ENCODE peak calls at places on chromosomes 4 and X, in seven cellular contexts. V is GM23338, J is H9, E is WTC11, U is GM12865, A is fibroblast of pulmonary artery, L is progenitor cell of endocrine pancreas. M is an unnamed sample.

GRCh38 chr4:911871-912490 is 20.1 kb downstream of the GAK start:
- DNase-seq in U (no peak), A (no peak), J (no peak), L (no peak), V (no peak), E (peak; percentile 10), M (no peak)

GRCh38 chrX:1355131-1355799 is 18.7 kb downstream of the IL3RA start:
- DNase-seq in L (no peak), J (peak; percentile 80), V (peak; percentile 48), E (peak; percentile 63), U (no peak), A (no peak), M (no peak)

GRCh38 chr4:24456431-24456830 is 127.9 kb downstream of the DHX15 start:
- DNase-seq in L (no peak), A (no peak), E (no peak), U (no peak), J (no peak), V (no peak), M (no peak)

GRCh38 chrX:103630171-103630511 is 1.4 kb downstream of the TCEAL1 start:
- DNase-seq in J (no peak), U (no peak), V (no peak), A (no peak), E (no peak), L (no peak), M (no peak)

GRCh38 chr4:30714408-30715031 is 5.6 kb upstream of the PCDH7 start:
- DNase-seq in J (peak; percentile 55), E (peak; percentile 70), V (peak; percentile 88), L (no peak), A (peak; percentile 77), U (peak; percentile 28), M (no peak)

GRCh38 chr4:8643441-8643840 is 50.9 kb downstream of the CPZ start:
- DNase-seq in U (no peak), A (no peak), V (no peak), J (no peak), E (no peak), L (no peak), M (no peak)

GRCh38 chr4:13527192-13527982 is 16.9 kb downstream of the NKX3-2 start:
- DNase-seq in E (no peak), A (no peak), J (no peak), L (no peak), V (no peak), U (no peak), M (no peak)

GRCh38 chrX:50747471-50747900 is 66.5 kb downstream of the SHROOM4 start:
- DNase-seq in U (peak; percentile 10), E (peak; percentile 17), V (peak; percentile 49), L (no peak), A (no peak), J (no peak), M (no peak)

GRCh38 chrX:54325077-54325476 is 32.8 kb downstream of the WNK3 start:
- DNase-seq in E (no peak), L (no peak), J (no peak), A (no peak), V (no peak), U (no peak), M (no peak)

GRCh38 chr4:113405874-113406722 is 355.4 kb downstream of the CAMK2D start:
- DNase-seq in A (no peak), V (no peak), E (no peak), U (no peak), L (no peak), J (no peak), M (no peak)

GRCh38 chrX:93985621-93986020 is 311.6 kb downstream of the FAM133A start:
- DNase-seq in U (no peak), E (no peak), L (no peak), V (no peak), J (no peak), A (no peak), M (no peak)

GRCh38 chr4:22129454-22130075 is 181.0 kb upstream of the KCNIP4 start:
- DNase-seq in J (peak; percentile 76), V (peak; percentile 84), U (peak; percentile 33), L (no peak), A (peak; percentile 70), E (peak; percentile 66), M (no peak)

GRCh38 chrX:38805294-38806053 is 4.2 kb downstream of the MID1IP1 start:
- DNase-seq in E (peak; percentile 25), V (peak; percentile 42), J (peak; percentile 29), L (peak; percentile 11), A (peak; percentile 85), U (peak; percentile 70), M (peak; percentile 22)

GRCh38 chr4:100540156-100540555 is 22.3 kb upstream of the EMCN start:
- DNase-seq in L (no peak), E (no peak), A (no peak), J (no peak), U (peak; percentile 26), V (no peak), M (no peak)

GRCh38 chrX:55593296-55593695 is 29.9 kb upstream of the FOXR2 start:
- DNase-seq in J (no peak), V (no peak), L (no peak), U (no peak), A (no peak), E (no peak), M (no peak)

GRCh38 chr4:105401278-105401677 is 72.6 kb downstream of the PPA2 start:
- DNase-seq in U (no peak), E (no peak), L (no peak), V (no peak), J (no peak), A (no peak), M (no peak)

GRCh38 chrX:103845165-103845653 is 13.2 kb upstream of the RAB9B start:
- DNase-seq in A (peak; percentile 86), V (peak; percentile 75), E (peak; percentile 69), J (peak; percentile 72), L (peak; percentile 19), U (peak; percentile 59), M (no peak)

GRCh38 chr4:145681956-145682355 is 2.0 kb downstream of the C4orf51 start:
- DNase-seq in U (no peak), V (no peak), E (no peak), L (no peak), A (no peak), J (no peak), M (no peak)

GRCh38 chr4:128606173-128606572 is 203.3 kb upstream of the JADE1 start:
- DNase-seq in J (no peak), E (no peak), A (peak; percentile 33), U (no peak), V (no peak), L (no peak), M (no peak)

GRCh38 chr4:89598602-89599001 is 238.4 kb downstream of the SNCA start:
- DNase-seq in U (peak; percentile 18), E (no peak), A (peak; percentile 29), J (no peak), V (peak; percentile 53), L (no peak), M (no peak)

GRCh38 chr4:153468587-153468986 is 2.4 kb downstream of the TMEM131L start:
- DNase-seq in U (peak; percentile 93), E (no peak), A (no peak), V (no peak), J (no peak), L (no peak), M (no peak)

GRCh38 chrX:105221374-105221773 is 880 bp upstream of the TEX13A start:
- DNase-seq in L (no peak), E (no peak), A (no peak), J (no peak), V (no peak), U (no peak), M (no peak)

GRCh38 chrX:47579537-47579936 is 2.7 kb upstream of the TIMP1 start:
- DNase-seq in U (peak; percentile 52), E (no peak), J (no peak), L (no peak), A (peak; percentile 83), V (no peak), M (no peak)

DNA sequence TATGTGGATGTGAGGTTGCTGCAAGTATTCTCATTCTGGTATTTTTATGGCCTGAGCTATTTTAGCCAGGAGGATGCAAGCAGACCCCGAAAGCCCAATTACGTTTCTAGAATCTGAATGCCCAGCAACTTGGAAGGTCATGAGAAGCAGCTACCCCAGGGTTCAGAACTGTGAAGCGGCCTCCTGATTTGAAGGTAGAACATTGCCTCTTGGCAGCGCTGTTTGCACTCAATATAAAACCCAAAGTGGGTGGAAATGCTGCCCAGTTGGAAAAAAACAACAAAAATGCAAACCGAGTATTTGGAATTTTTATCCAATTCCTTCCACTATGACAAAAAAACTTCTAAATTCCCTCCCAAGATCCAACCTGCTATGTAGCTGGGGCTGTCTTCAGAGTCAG is 103.4 kb upstream of the RBPJ start:
- DNase-seq in E (no peak), V (no peak), A (no peak), J (no peak), U (no peak), L (no peak), M (no peak)
- TF ChIP-seq CTCF in E (no peak), V (no peak), A (no peak), J (no peak), U (no peak), L (no peak), M (no peak)

GRCh38 chr4:149296503-149296902 is 519.1 kb downstream of the IQCM start:
- DNase-seq in V (peak; percentile 5), L (no peak), A (peak; percentile 4), E (no peak), J (no peak), U (no peak), M (no peak)
- TF ChIP-seq CTCF in V (no peak), L (no peak), A (no peak), E (no peak), J (no peak), U (no peak), M (no peak)

GRCh38 chr4:174156239-174156826 is 127.1 kb downstream of the FBXO8 start:
- DNase-seq in L (no peak), V (peak; percentile 58), J (no peak), U (peak; percentile 47), E (no peak), A (peak; percentile 81), M (no peak)

GRCh38 chr4:174152717-174153466 is 130.6 kb downstream of the FBXO8 start:
- DNase-seq in E (no peak), J (peak; percentile 47), A (peak; percentile 37), V (peak; percentile 54), L (no peak), U (no peak), M (no peak)

GRCh38 chr4:174154455-174154854 is 129.0 kb downstream of the FBXO8 start:
- DNase-seq in L (no peak), V (no peak), E (no peak), J (no peak), A (peak; percentile 74), U (no peak), M (no peak)

DNA sequence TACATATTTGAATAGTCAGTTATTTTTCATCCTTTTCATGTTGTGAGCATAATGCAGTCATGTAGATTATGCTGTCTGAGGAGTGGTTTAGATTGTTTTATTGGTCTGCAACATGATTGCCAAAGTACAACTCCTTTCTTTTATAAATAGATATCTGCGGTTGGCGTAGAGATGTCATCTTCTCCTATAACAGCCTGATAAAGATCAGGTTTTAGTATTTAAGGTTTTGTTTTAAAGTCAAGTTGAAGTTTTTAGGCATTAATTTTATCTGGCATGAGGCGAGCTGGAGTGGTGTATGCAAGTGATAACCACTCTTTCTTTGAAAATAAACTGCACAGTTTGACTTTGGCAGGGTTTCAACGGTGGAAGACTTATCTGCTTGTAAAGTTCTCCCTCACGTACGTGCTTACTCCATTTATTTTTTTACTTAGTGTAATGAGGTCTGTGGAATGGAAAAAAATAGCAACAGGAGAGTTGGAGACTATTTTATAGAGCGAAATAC is 126.3 kb downstream of the FBXO8 start:
- DNase-seq in A (peak; percentile 52), E (no peak), U (no peak), J (no peak), V (no peak), L (no peak), M (no peak)
- TF ChIP-seq CTCF in A (no peak), E (no peak), U (no peak), J (no peak), V (no peak), L (no peak), M (no peak)

GRCh38 chr4:112063260-112063659 is 82.0 kb upstream of the FAM241A start:
- DNase-seq in J (no peak), A (peak; percentile 27), L (no peak), V (no peak), E (no peak), U (no peak), M (no peak)
- TF ChIP-seq CTCF in J (no peak), A (no peak), L (no peak), V (no peak), E (no peak), U (no peak), M (no peak)